ENCODE peak calls at places on chromosomes 3 and 15, in six cellular contexts. D, G, V, W, Q and L are unnamed samples.

GRCh38 chr3:42802876-42803799 is 1.2 kb downstream of the HIGD1A start:
- DNase-seq in Q (peak; percentile 26), V (no peak), W (no peak), D (no peak), G (no peak), L (peak; percentile 37)

GRCh38 chr15:98381446-98381845 is 266.9 kb upstream of the IGF1R start:
- DNase-seq in V (no peak), Q (no peak), G (no peak), D (no peak), W (no peak), L (no peak)

GRCh38 chr15:57377478-57377847 is 1.2 kb downstream of the CGNL1 start:
- DNase-seq in V (no peak), W (no peak), G (no peak), D (no peak), Q (no peak), L (no peak)

GRCh38 chr15:67691450-67691849 is 133.9 kb upstream of the SKOR1 start:
- DNase-seq in D (no peak), V (no peak), Q (no peak), W (no peak), G (no peak), L (no peak)

GRCh38 chr3:15475161-15475560 is 46.3 kb downstream of the COLQ start:
- DNase-seq in D (no peak), G (no peak), W (no peak), V (no peak), Q (no peak), L (no peak)

GRCh38 chr3:153399636-153400035 is 237.6 kb downstream of the RAP2B start:
- DNase-seq in W (no peak), D (no peak), V (no peak), Q (no peak), G (no peak), L (no peak)

GRCh38 chr3:9862391-9863235 is 17.4 kb downstream of the CIDEC start:
- DNase-seq in W (peak; percentile 26), G (peak; percentile 74), Q (no peak), D (no peak), V (no peak), L (no peak)

GRCh38 chr15:38275951-38276350 is 23.3 kb downstream of the SPRED1 start:
- DNase-seq in Q (no peak), D (no peak), G (no peak), W (no peak), V (no peak), L (no peak)

GRCh38 chr15:46088486-46089437 is 453.9 kb downstream of the SQOR start:
- DNase-seq in Q (no peak), D (no peak), V (no peak), W (no peak), G (no peak), L (no peak)

GRCh38 chr3:108552267-108553159 is 36.7 kb downstream of the CIP2A start:
- DNase-seq in Q (no peak), V (peak; percentile 39), D (no peak), W (no peak), G (no peak), L (no peak)

GRCh38 chr3:48708481-48708889 is 8.5 kb downstream of the IP6K2 start:
- DNase-seq in Q (no peak), D (no peak), W (no peak), V (no peak), G (no peak), L (no peak)

GRCh38 chr3:9497821-9498565 is 55.6 kb downstream of the LHFPL4 start:
- DNase-seq in Q (no peak), V (no peak), D (no peak), G (no peak), W (no peak), L (no peak)

GRCh38 chr15:34818531-34818930 is 23.2 kb upstream of the ACTC1 start:
- DNase-seq in D (no peak), W (no peak), G (no peak), V (no peak), Q (no peak), L (no peak)

GRCh38 chr3:183313764-183314163 is 60.7 kb downstream of the B3GNT5 start:
- DNase-seq in V (no peak), W (no peak), G (no peak), Q (no peak), D (no peak), L (no peak)

GRCh38 chr3:37183375-37183831 is 9.0 kb upstream of the LRRFIP2 start:
- DNase-seq in W (no peak), Q (no peak), D (no peak), V (no peak), G (no peak), L (no peak)

GRCh38 chr15:27486676-27487290 is 515.8 kb downstream of the GABRG3 start:
- DNase-seq in D (no peak), W (no peak), Q (no peak), V (no peak), G (no peak), L (no peak)

GRCh38 chr3:193943200-193943599 is 192.7 kb upstream of the HES1 start:
- DNase-seq in D (no peak), Q (no peak), W (no peak), V (no peak), G (no peak), L (no peak)

GRCh38 chr3:124034016-124034808 is 42.3 kb upstream of the ROPN1 start:
- DNase-seq in D (peak; percentile 79), G (no peak), V (peak; percentile 1), Q (no peak), W (peak; percentile 7), L (no peak)

GRCh38 chr3:72679540-72680198 is 168.6 kb downstream of the SHQ1 start:
- DNase-seq in D (no peak), Q (no peak), W (no peak), V (no peak), G (no peak), L (no peak)

GRCh38 chr3:53350652-53351051 is 3.3 kb upstream of the DCP1A start:
- DNase-seq in Q (peak; percentile 37), W (no peak), V (no peak), D (no peak), G (no peak), L (peak; percentile 17)

GRCh38 chr3:189712906-189713483 is 81.8 kb downstream of the TP63 start:
- DNase-seq in V (no peak), Q (no peak), W (no peak), D (no peak), G (no peak), L (no peak)

GRCh38 chr3:25542571-25543039 is 114.5 kb downstream of the RARB start:
- DNase-seq in D (no peak), Q (no peak), V (no peak), G (no peak), W (no peak), L (no peak)

GRCh38 chr3:51691949-51692348 is 14.9 kb upstream of the GRM2 start:
- DNase-seq in V (no peak), G (no peak), W (peak; percentile 4), D (no peak), Q (no peak), L (no peak)

GRCh38 chr15:101808201-101808600 is 3.8 kb upstream of the OR4F15 start:
- DNase-seq in D (no peak), V (no peak), Q (no peak), G (no peak), W (no peak), L (no peak)

GRCh38 chr3:50257990-50258389 is 11.0 kb upstream of the SEMA3B start:
- DNase-seq in G (no peak), Q (no peak), V (no peak), W (no peak), D (no peak), L (no peak)
- H3K27ac ChIP-seq in G (no peak overlapping the region), Q (no peak overlapping the region), V (no peak overlapping the region), W (no peak overlapping the region), D (peak overlapping the region; percentile 13), L (no peak overlapping the region)

GRCh38 chr3:45997942-45998341 is 2.3 kb upstream of the FYCO1 start:
- DNase-seq in Q (no peak), D (no peak), W (no peak), V (no peak), G (no peak), L (no peak)

GRCh38 chr3:45993421-45994027 is 2.1 kb downstream of the FYCO1 start:
- DNase-seq in D (no peak), G (no peak), V (no peak), Q (no peak), W (peak; percentile 73), L (peak; percentile 36)

GRCh38 chr3:45992820-45993219 is 2.8 kb downstream of the FYCO1 start:
- DNase-seq in Q (no peak), D (no peak), W (no peak), G (no peak), V (no peak), L (peak; percentile 40)

GRCh38 chr3:45994661-45995369 is 809 bp downstream of the FYCO1 start:
- DNase-seq in D (no peak), G (no peak), V (peak; percentile 3), W (peak; percentile 69), Q (peak; percentile 95), L (peak; percentile 88)

DNA sequence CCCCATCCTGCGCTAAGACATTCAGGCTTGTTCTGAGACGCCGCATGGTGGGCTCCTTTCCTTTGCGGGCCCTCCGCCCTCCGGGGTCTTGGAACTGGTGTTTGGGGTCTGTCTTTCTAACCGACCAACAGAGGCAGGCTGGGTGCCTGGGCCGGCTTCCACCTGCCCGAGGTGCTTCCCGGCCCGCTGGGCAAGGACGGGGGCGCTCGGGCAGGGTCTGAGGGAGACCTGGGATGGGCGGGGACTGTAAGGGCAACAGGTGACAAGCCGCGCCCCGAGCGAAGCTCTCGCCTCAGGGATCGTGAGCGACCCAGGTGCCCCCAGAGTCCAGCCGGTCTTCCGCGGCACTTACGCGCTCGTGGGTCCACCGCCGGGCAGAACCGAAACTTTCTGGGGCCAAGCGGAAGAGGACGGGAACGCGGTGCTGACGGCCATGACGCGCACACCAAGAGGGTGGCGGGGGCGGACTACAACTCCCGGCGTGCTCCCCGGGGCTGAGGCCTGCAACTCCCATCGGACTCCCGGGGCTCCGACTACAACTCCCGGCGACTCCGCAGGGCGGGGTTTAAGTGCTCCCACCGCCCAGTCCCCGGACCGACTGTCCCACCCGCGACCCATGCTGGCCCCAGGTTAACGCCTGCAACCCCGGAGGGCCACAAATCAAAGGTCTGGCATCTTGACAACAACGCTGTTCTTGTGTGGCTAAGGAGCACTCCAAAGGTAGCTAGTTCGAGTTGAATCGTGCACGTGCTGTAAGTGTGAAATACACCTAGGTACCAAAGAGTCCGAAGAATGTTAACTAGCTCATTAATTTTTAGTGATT is at the start of gene FYCO1:
- DNase-seq in D (peak; percentile 97), Q (peak; percentile 95), G (peak; percentile 96), V (peak; percentile 87), W (peak; percentile 85), L (peak; percentile 93)
- H3K27ac ChIP-seq in D (peak within 1 kb of the TSS; percentile 88), Q (peak within 1 kb of the TSS; percentile 98), G (peak within 1 kb of the TSS; percentile 97), V (peak within 1 kb of the TSS; percentile 84), W (peak within 1 kb of the TSS; percentile 77), L (peak within 1 kb of the TSS; percentile 99)

GRCh38 chr3:100850156-100850555 is 140.9 kb downstream of the TFG start:
- DNase-seq in W (no peak), D (no peak), Q (no peak), G (no peak), V (no peak), L (no peak)

GRCh38 chr3:100844063-100844936 is 135.0 kb downstream of the TFG start:
- DNase-seq in Q (no peak), V (no peak), W (no peak), D (no peak), G (no peak), L (no peak)
- H3K27ac ChIP-seq in Q (no peak overlapping the region), V (no peak overlapping the region), W (no peak overlapping the region), D (no peak overlapping the region), G (no peak overlapping the region), L (no peak overlapping the region)

DNA sequence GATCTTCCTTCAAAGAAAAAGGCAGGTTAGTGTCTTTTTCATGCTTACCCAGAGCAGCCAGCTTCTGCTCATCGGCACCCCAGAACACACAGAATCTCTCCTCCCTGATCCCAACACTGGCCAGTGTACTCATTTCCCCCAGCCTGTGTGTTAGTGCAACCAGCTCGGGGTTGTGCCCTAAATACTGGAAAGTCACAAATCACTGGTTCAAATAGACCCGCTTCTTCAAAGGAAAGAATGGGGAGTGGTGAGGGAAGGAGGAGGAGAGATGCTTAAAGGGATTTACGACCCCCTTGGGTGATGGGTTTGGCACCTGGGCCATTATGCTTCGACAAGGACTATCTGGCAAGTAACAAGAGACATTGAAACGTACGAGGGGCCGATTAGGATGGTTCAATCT is 114.0 kb downstream of the FOXB1 start:
- DNase-seq in D (no peak), G (no peak), V (no peak), W (no peak), Q (no peak), L (no peak)
- H3K27ac ChIP-seq in D (no peak overlapping the region), G (no peak overlapping the region), V (no peak overlapping the region), W (no peak overlapping the region), Q (no peak overlapping the region), L (no peak overlapping the region)